ENCODE peak calls at places on chromosomes 5 and 9, in nine cellular contexts. Y is activated CD4-positive, alpha-beta T cell treated with anti-CD3 and anti-CD28 coated beads for 48 hours; J is IMR-90; S is mucosa of gallbladder; X is heart left ventricle; P is body of pancreas; E is lung microvascular endothelial cell; C is iPS-NIHi11; F is activated CD4-positive, alpha-beta memory T cell treated with anti-CD3 and anti-CD28 coated beads for 36 hours. N is an unnamed sample.

GRCh38 chr9:16787724-16788123 is 82.7 kb downstream of the BNC2 start:
- DNase-seq in Y (no peak), J (peak; percentile 65), S (no peak), X (no peak), P (no peak), E (peak; percentile 74), C (no peak), F (no peak), N (no peak)

GRCh38 chr9:72912476-72913381 is 40.1 kb downstream of the ALDH1A1 start:
- DNase-seq in Y (no peak), J (no peak), S (no peak), X (no peak), P (no peak), E (no peak), C (no peak), F (no peak), N (no peak)

GRCh38 chr9:106860731-106861584 is 2.0 kb upstream of the ZNF462 start:
- DNase-seq in Y (no peak), J (peak; percentile 38), S (no peak), X (peak; percentile 64), P (no peak), E (peak; percentile 20), C (peak; percentile 19), F (no peak), N (no peak)

GRCh38 chr5:157594675-157595074 is 19.1 kb upstream of the ADAM19 start:
- DNase-seq in Y (no peak), J (no peak), S (no peak), X (no peak), P (no peak), E (no peak), C (no peak), F (peak; percentile 37), N (no peak)

GRCh38 chr9:129451669-129452068 is 169.2 kb downstream of the C9orf50 start:
- DNase-seq in Y (no peak), J (no peak), S (no peak), X (no peak), P (no peak), E (no peak), C (no peak), F (no peak), N (no peak)

GRCh38 chr9:33467526-33467925 is 6.2 kb downstream of the NOL6 start:
- DNase-seq in Y (peak; percentile 1), J (no peak), S (no peak), X (peak; percentile 49), P (peak; percentile 9), E (no peak), C (no peak), F (peak; percentile 3), N (no peak)

GRCh38 chr5:1734271-1734907 is 65.2 kb downstream of the MRPL36 start:
- DNase-seq in Y (no peak), J (no peak), S (peak; percentile 8), X (no peak), P (no peak), E (no peak), C (no peak), F (no peak), N (no peak)

GRCh38 chr9:136373300-136374182 is at the start of gene CARD9:
- DNase-seq in Y (peak; percentile 45), J (no peak), S (peak; percentile 49), X (no peak), P (no peak), E (no peak), C (no peak), F (no peak), N (peak; percentile 24)

GRCh38 chr5:112696786-112697185 is 40.9 kb upstream of the APC start:
- DNase-seq in Y (no peak), J (no peak), S (no peak), X (no peak), P (no peak), E (no peak), C (no peak), F (no peak), N (no peak)

GRCh38 chr5:31921852-31922305 is 252.2 kb downstream of the GOLPH3 start:
- DNase-seq in Y (no peak), J (peak; percentile 49), S (no peak), X (no peak), P (no peak), E (peak; percentile 88), C (no peak), F (no peak), N (no peak)

GRCh38 chr5:56985941-56986630 is 34.2 kb upstream of the MIER3 start:
- DNase-seq in Y (no peak), J (no peak), S (no peak), X (no peak), P (no peak), E (no peak), C (no peak), F (no peak), N (no peak)

GRCh38 chr9:78296208-78296892 is 575 bp upstream of the PSAT1 start:
- DNase-seq in Y (peak; percentile 49), J (peak; percentile 54), S (peak; percentile 25), X (peak; percentile 62), P (peak; percentile 82), E (peak; percentile 23), C (peak; percentile 63), F (peak; percentile 28), N (peak; percentile 52)

GRCh38 chr5:73197637-73198257 is 24.8 kb downstream of the TMEM174 start:
- DNase-seq in Y (no peak), J (no peak), S (no peak), X (no peak), P (no peak), E (no peak), C (no peak), F (no peak), N (no peak)

GRCh38 chr9:97753975-97754374 is 56.8 kb upstream of the XPA start:
- DNase-seq in Y (no peak), J (no peak), S (no peak), X (no peak), P (no peak), E (no peak), C (no peak), F (no peak), N (no peak)

GRCh38 chr9:124735121-124735520 is 36.0 kb downstream of the NR6A1 start:
- DNase-seq in Y (no peak), J (peak; percentile 53), S (no peak), X (no peak), P (no peak), E (peak; percentile 12), C (no peak), F (no peak), N (no peak)

N was measured in anterior cingulate cortex.